ENCODE peak calls at places on chromosomes 11 and 22, in four cellular contexts. B is WTC11, T is H1, J is K562. I is an unnamed sample.

GRCh38 chr11:111707039-111707690 is 59.0 kb downstream of the PPP2R1B start:
- DNase-seq in B (no peak), T (no peak), J (no peak), I (no peak)

GRCh38 chr11:68498313-68498712 is 37.8 kb downstream of the PPP6R3 start:
- DNase-seq in B (no peak), T (no peak), J (no peak), I (no peak)

GRCh38 chr22:31901388-31902137 is 42.8 kb upstream of the YWHAH start:
- DNase-seq in B (no peak), T (no peak), J (peak), I (no peak)

GRCh38 chr11:12794556-12795230 is 120.5 kb downstream of the TEAD1 start:
- DNase-seq in B (no peak), T (no peak), J (no peak), I (no peak)

GRCh38 chr11:10771457-10771856 is 20.4 kb downstream of the CTR9 start:
- DNase-seq in B (no peak), T (no peak), J (no peak), I (no peak)

GRCh38 chr11:58926695-58927094 is 12.6 kb upstream of the GLYATL1 start:
- DNase-seq in B (no peak), T (no peak), J (no peak), I (no peak)

GRCh38 chr11:65355776-65356393 is 1.3 kb downstream of the TIGD3 start:
- DNase-seq in B (peak), T (peak), J (no peak), I (no peak)

GRCh38 chr22:20256042-20256441 is 12.1 kb downstream of the RTN4R start:
- DNase-seq in B (no peak), T (no peak), J (peak), I (no peak)

GRCh38 chr22:32650553-32651345 is 150.8 kb upstream of the TIMP3 start:
- DNase-seq in B (no peak), T (no peak), J (peak), I (no peak)

GRCh38 chr11:2590951-2591754 is 108.6 kb downstream of the KCNQ1OT1 start:
- DNase-seq in B (peak), T (no peak), J (no peak), I (peak)

GRCh38 chr11:27497284-27497866 is 9.2 kb downstream of the LIN7C start:
- DNase-seq in B (no peak), T (no peak), J (no peak), I (peak)

GRCh38 chr11:7314811-7315604 is 63.3 kb downstream of the SYT9 start:
- DNase-seq in B (no peak), T (no peak), J (no peak), I (no peak)

GRCh38 chr22:45994516-45995404 is 17.8 kb upstream of the WNT7B start:
- DNase-seq in B (peak), T (peak), J (peak), I (peak)

GRCh38 chr11:109075976-109076375 is 346.0 kb upstream of the C11orf87 start:
- DNase-seq in B (no peak), T (no peak), J (no peak), I (no peak)

GRCh38 chr11:109076870-109077269 is 345.1 kb upstream of the C11orf87 start:
- DNase-seq in B (no peak), T (no peak), J (no peak), I (peak)

GRCh38 chr11:109073032-109073822 is 348.8 kb upstream of the C11orf87 start:
- DNase-seq in B (no peak), T (no peak), J (no peak), I (no peak)

GRCh38 chr11:109077340-109077927 is 344.6 kb upstream of the C11orf87 start:
- DNase-seq in B (no peak), T (no peak), J (no peak), I (no peak)

GRCh38 chr11:109071712-109072524 is 350.1 kb upstream of the C11orf87 start:
- DNase-seq in B (no peak), T (no peak), J (no peak), I (no peak)
- TF ChIP-seq TEAD4 in B (no peak), T (no peak), J (no peak), I (no peak)

GRCh38 chr11:69881467-69882269 is 62.5 kb upstream of the FGF3 start:
- DNase-seq in B (peak), T (peak), J (no peak), I (no peak)
- TF ChIP-seq TEAD4 in B (no peak), T (no peak), J (no peak), I (no peak)

DNA sequence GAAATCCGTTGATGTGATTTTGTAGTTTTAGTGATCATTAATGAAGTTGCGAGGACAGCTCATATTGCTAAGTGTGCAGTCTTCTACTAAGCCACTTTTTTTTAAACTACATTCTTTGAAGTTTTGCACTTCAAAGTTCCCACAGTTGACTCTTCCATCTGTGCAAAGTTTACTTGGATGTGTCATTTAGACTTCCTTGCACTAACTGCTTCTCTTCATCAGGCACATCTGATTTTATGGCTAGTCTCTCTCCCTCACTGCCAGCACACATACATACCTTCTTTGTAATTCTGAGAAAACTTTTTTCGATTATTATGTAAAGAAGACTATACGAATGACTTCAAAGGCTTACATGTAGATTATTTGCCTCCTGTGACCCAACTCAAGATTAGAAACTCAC is 250.0 kb downstream of the DYNC2H1 start:
- DNase-seq in B (no peak), T (no peak), J (no peak), I (no peak)
- TF ChIP-seq TEAD4 in B (no peak), T (no peak), J (no peak), I (no peak)

GRCh38 chr22:35742342-35743100 is 24.8 kb downstream of the APOL5 start:
- DNase-seq in B (no peak), T (no peak), J (peak), I (no peak)

GRCh38 chr22:35749808-35750207 is 32.1 kb downstream of the APOL5 start:
- DNase-seq in B (no peak), T (no peak), J (no peak), I (no peak)

GRCh38 chr22:35743466-35743865 is 25.8 kb downstream of the APOL5 start:
- DNase-seq in B (no peak), T (no peak), J (no peak), I (no peak)

GRCh38 chr22:35746946-35747703 is 29.5 kb downstream of the APOL5 start:
- DNase-seq in B (no peak), T (no peak), J (no peak), I (no peak)

GRCh38 chr22:35746248-35746647 is 28.6 kb downstream of the APOL5 start:
- DNase-seq in B (no peak), T (no peak), J (no peak), I (no peak)
- TF ChIP-seq TEAD4 in B (no peak), T (no peak), J (no peak), I (no peak)

GRCh38 chr11:67371199-67371548 is 2.2 kb downstream of the CLCF1 start:
- DNase-seq in B (no peak), T (no peak), J (no peak), I (no peak)

GRCh38 chr11:67372232-67372992 is 986 bp downstream of the CLCF1 start:
- DNase-seq in B (peak), T (peak), J (peak), I (peak)

GRCh38 chr11:67370351-67371076 is 2.9 kb downstream of the CLCF1 start:
- DNase-seq in B (no peak), T (no peak), J (no peak), I (no peak)

GRCh38 chr11:67372993-67373915 is at the start of gene CLCF1:
- DNase-seq in B (peak), T (peak), J (peak), I (peak)

GRCh38 chr11:67371549-67372231 is 1.7 kb downstream of the CLCF1 start:
- DNase-seq in B (peak), T (peak), J (peak), I (peak)
- TF ChIP-seq TEAD4 in B (no peak), T (no peak), J (no peak), I (no peak)

GRCh38 chr11:85752201-85752889 is 58.6 kb downstream of the SYTL2 start:
- DNase-seq in B (no peak), T (no peak), J (no peak), I (no peak)
- TF ChIP-seq TEAD4 in B (no peak), T (no peak), J (no peak), I (no peak)

GRCh38 chr22:38027487-38027886 is 29.7 kb upstream of the PICK1 start:
- DNase-seq in B (no peak), T (no peak), J (no peak), I (no peak)
- TF ChIP-seq TEAD4 in B (no peak), T (no peak), J (no peak), I (no peak)

GRCh38 chr22:30088468-30088867 is 8.2 kb downstream of the HORMAD2 start:
- DNase-seq in B (no peak), T (no peak), J (no peak), I (no peak)
- TF ChIP-seq TEAD4 in B (no peak), T (no peak), J (no peak), I (no peak)

DNA sequence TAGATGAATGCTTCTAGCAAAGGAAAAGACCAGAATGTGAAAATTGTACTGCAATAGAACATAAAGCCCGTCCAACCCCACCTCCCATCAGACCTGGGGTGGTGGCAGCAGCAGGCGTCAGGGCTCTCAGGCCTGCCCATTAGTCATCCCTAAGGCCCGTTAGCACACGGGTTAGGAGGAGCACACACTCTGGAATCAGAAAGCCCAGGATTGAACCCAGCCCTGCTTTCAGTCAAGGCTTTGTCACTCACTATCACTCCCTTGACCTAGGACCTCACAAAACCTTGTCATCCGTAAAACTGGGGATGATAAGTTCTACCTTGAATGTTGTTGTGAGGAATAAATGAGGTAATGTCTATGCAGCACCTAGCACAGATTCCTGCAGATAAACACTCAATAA is 26.9 kb downstream of the MICAL3 start:
- DNase-seq in B (no peak), T (no peak), J (no peak), I (no peak)
- TF ChIP-seq TEAD4 in B (no peak), T (no peak), J (no peak), I (no peak)

I was measured in SK-N-SH.